ENCODE peak calls at places on chromosomes 2 and 18, in seven cellular contexts. B is HCT116, Q is SK-N-SH, N is GM12878, A is H1, U is HepG2, M is K562. L is an unnamed sample.

GRCh38 chr2:69917854-69918253 is 2.9 kb downstream of the MXD1 start:
- DNase-seq in Q (no peak), M (no peak), U (no peak), A (no peak), N (no peak), B (peak; percentile 10), L (no peak)

GRCh38 chr2:159903404-159904126 is 105.6 kb upstream of the CD302 start:
- DNase-seq in N (no peak), M (no peak), Q (no peak), B (no peak), A (no peak), U (no peak), L (no peak)

GRCh38 chr2:98175811-98176210 is 88.8 kb downstream of the VWA3B start:
- DNase-seq in B (peak; percentile 10), A (peak; percentile 36), N (no peak), M (no peak), U (no peak), Q (no peak), L (peak; percentile 36)

GRCh38 chr2:199704358-199705238 is 146.4 kb downstream of the FTCDNL1 start:
- DNase-seq in M (peak; percentile 19), A (no peak), Q (no peak), N (no peak), B (peak; percentile 36), U (peak; percentile 53), L (peak; percentile 28)

GRCh38 chr2:84958135-84959044 is 12.6 kb upstream of the KCMF1 start:
- DNase-seq in A (peak; percentile 99), Q (no peak), B (peak; percentile 93), U (peak; percentile 80), M (no peak), N (no peak), L (peak; percentile 78)

GRCh38 chr2:234179031-234179363 is 128.5 kb downstream of the SPP2 start:
- DNase-seq in U (no peak), A (no peak), Q (no peak), B (no peak), M (no peak), N (no peak), L (no peak)

GRCh38 chr2:126227250-126227649 is 428.7 kb upstream of the GYPC start:
- DNase-seq in M (no peak), N (no peak), A (no peak), B (no peak), U (no peak), Q (no peak), L (no peak)

GRCh38 chr2:150060341-150060740 is 427.1 kb downstream of the RND3 start:
- DNase-seq in N (no peak), A (no peak), Q (no peak), U (no peak), M (no peak), B (no peak), L (no peak)

GRCh38 chr2:120436885-120437603 is 91.1 kb downstream of the INHBB start:
- DNase-seq in N (no peak), M (peak; percentile 66), U (peak; percentile 80), A (peak; percentile 53), Q (peak; percentile 66), B (peak; percentile 50), L (no peak)

GRCh38 chr2:70921839-70922590 is 13.7 kb upstream of the ATP6V1B1 start:
- DNase-seq in Q (no peak), M (no peak), N (no peak), U (peak; percentile 52), B (no peak), A (no peak), L (no peak)

GRCh38 chr18:32139835-32140283 is 48.2 kb downstream of the RNF138 start:
- DNase-seq in A (no peak), Q (no peak), N (no peak), M (no peak), U (no peak), B (no peak), L (no peak)

GRCh38 chr2:44267269-44268258 is 7.7 kb upstream of the SLC3A1 start:
- DNase-seq in M (no peak), B (no peak), U (no peak), Q (no peak), N (no peak), A (no peak), L (no peak)

GRCh38 chr2:144324446-144325045 is 195.4 kb downstream of the ZEB2 start:
- DNase-seq in B (no peak), U (no peak), Q (no peak), N (no peak), A (no peak), M (no peak), L (no peak)

GRCh38 chr2:144326845-144327244 is 193.1 kb downstream of the ZEB2 start:
- DNase-seq in N (no peak), M (no peak), U (no peak), B (no peak), A (no peak), Q (no peak), L (no peak)

GRCh38 chr2:144323946-144324345 is 196.0 kb downstream of the ZEB2 start:
- DNase-seq in B (no peak), M (no peak), U (no peak), N (no peak), A (no peak), Q (no peak), L (no peak)

GRCh38 chr2:144322379-144322778 is 197.5 kb downstream of the ZEB2 start:
- DNase-seq in M (no peak), B (no peak), Q (no peak), N (no peak), A (no peak), U (no peak), L (no peak)

DNA sequence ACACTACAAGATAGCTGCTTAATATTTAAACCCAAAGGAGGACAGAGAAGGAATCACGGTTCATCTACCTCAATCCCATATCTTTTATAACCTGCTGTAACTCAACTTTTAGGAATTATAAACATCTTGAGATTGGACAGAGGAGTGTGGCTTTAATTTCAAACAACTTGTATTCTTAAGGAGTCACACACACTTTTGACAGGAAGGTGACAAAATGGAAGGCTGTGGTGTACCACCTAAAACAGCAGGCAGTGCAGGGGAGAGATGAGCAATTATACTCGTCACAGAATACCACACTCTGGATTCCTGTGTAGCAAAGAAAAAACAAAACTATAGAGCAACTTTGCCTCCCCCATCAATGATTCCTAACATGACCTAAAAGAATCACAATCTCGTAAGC is 194.8 kb downstream of the ZEB2 start:
- DNase-seq in A (no peak), Q (no peak), U (no peak), B (no peak), N (peak; percentile 63), M (no peak), L (no peak)
- TF ChIP-seq JUND in A (no peak), Q (no peak), U (no peak), B (no peak), N (no peak), M (no peak), L (no peak)

GRCh38 chr18:5285326-5285725 is 10.2 kb downstream of the ZBTB14 start:
- DNase-seq in A (no peak), M (no peak), N (no peak), Q (peak; percentile 43), U (no peak), B (no peak), L (no peak)
- TF ChIP-seq JUND in A (no peak), M (no peak), N (no peak), Q (no peak), U (no peak), B (no peak), L (no peak)

GRCh38 chr18:419542-420175 is 80.8 kb downstream of the COLEC12 start:
- DNase-seq in Q (no peak), U (no peak), M (no peak), A (no peak), N (no peak), B (no peak), L (no peak)

GRCh38 chr18:420661-421060 is 79.8 kb downstream of the COLEC12 start:
- DNase-seq in Q (no peak), U (no peak), B (no peak), N (no peak), A (no peak), M (no peak), L (no peak)

GRCh38 chr18:424071-424868 is 76.2 kb downstream of the COLEC12 start:
- DNase-seq in Q (no peak), N (no peak), A (no peak), U (no peak), M (no peak), B (no peak), L (peak; percentile 63)

GRCh38 chr18:422966-423365 is 77.5 kb downstream of the COLEC12 start:
- DNase-seq in Q (no peak), N (no peak), B (no peak), A (no peak), M (no peak), U (no peak), L (no peak)

DNA sequence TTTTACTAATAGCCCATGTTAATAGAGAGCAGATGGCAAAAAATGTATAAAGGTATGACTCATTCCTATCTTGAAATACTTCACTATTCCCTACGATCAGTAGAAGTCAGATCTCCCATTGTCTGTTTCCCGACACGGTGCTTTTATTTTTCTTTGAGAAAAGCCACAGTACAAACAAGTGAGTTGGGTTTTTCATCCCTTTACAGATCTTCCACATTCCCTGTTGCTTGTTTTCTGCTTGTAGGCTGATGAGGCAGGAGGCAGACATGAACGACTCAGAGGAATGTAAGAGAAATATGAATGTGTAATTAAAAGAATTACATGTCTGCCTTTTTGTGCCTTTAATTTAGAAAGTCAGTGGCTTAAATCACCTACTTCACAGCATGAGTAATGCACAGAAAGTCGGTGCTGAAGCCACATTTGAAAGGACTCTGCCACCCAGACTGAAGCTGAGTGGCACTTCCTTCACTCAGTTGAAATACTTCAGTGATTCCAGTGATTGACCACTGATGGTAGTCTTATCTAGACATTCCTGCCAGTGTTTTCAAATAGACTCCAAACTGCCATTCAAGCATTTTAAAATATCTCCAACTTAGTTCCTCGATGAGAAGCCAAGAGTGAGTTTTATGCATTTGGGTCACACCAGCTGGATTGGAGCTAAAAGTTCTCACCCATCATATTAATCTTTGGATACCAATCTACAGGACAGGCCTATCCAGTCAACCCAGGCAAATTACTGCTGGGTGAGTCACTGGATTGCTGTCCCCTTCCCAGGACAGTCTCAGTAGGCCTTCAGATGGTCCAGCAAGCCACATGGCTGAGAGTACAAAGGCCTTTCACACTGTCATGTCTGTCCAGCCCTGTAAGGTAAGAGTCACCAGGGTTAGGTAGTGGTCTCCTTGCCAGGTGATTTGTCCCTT is 79.0 kb downstream of the COLEC12 start:
- DNase-seq in Q (no peak), M (no peak), N (no peak), B (no peak), A (no peak), U (peak; percentile 14), L (peak; percentile 50)
- TF ChIP-seq JUND in Q (peak; percentile 71), M (no peak), N (no peak), B (no peak), A (no peak), U (no peak), L (no peak)

GRCh38 chr2:16148632-16149348 is 208.4 kb downstream of the MYCN start:
- DNase-seq in B (no peak), N (no peak), Q (no peak), M (no peak), U (no peak), A (no peak), L (no peak)

GRCh38 chr2:16150456-16151280 is 210.3 kb downstream of the MYCN start:
- DNase-seq in U (no peak), B (no peak), A (no peak), M (no peak), N (no peak), Q (no peak), L (no peak)

GRCh38 chr2:16151651-16152050 is 211.3 kb downstream of the MYCN start:
- DNase-seq in A (no peak), B (no peak), U (no peak), M (no peak), Q (no peak), N (no peak), L (no peak)

GRCh38 chr2:16151281-16151570 is 210.9 kb downstream of the MYCN start:
- DNase-seq in M (no peak), N (no peak), A (no peak), Q (no peak), U (no peak), B (no peak), L (no peak)

GRCh38 chr2:16149349-16150243 is 209.2 kb downstream of the MYCN start:
- DNase-seq in M (no peak), A (no peak), B (no peak), N (no peak), U (no peak), Q (no peak), L (no peak)
- TF ChIP-seq JUND in M (no peak), A (no peak), B (no peak), N (no peak), U (no peak), Q (no peak), L (no peak)

L was measured in T47D.